ENCODE peak calls at places on chromosomes 2 and 18, in ten cellular contexts. P, Y, C, H, G, K, X, J, W and B are unnamed samples.

GRCh38 chr2:133197156-133197555 is 371.1 kb downstream of the NCKAP5 start:
- DNase-seq in Y (no peak), X (no peak), G (no peak), W (no peak), C (no peak), H (no peak), P (no peak), K (no peak), J (no peak), B (no peak)

GRCh38 chr2:181462032-181462431 is 4.8 kb downstream of the ITGA4 start:
- DNase-seq in C (no peak), G (no peak), H (no peak), Y (no peak), J (no peak), X (peak), W (no peak), K (peak), P (no peak), B (no peak)

GRCh38 chr2:10549621-10550020 is 101.5 kb upstream of the ODC1 start:
- DNase-seq in P (no peak), G (no peak), X (no peak), C (no peak), Y (no peak), H (no peak), W (no peak), K (no peak), J (no peak), B (no peak)

GRCh38 chr18:52131845-52132244 is 208.2 kb upstream of the DCC start:
- DNase-seq in H (no peak), K (no peak), Y (no peak), P (no peak), X (no peak), W (no peak), G (no peak), C (no peak), J (no peak), B (no peak)

GRCh38 chr18:78627546-78628315 is 351.9 kb upstream of the SALL3 start:
- DNase-seq in W (no peak), C (no peak), Y (no peak), P (no peak), J (no peak), K (no peak), H (no peak), X (no peak), G (no peak), B (no peak)

GRCh38 chr18:3538954-3539617 is 89.1 kb downstream of the TGIF1 start:
- DNase-seq in C (no peak), K (no peak), P (no peak), Y (no peak), X (no peak), H (no peak), J (no peak), W (no peak), G (no peak), B (no peak)

GRCh38 chr2:187054501-187055319 is 205.7 kb upstream of the ZSWIM2 start:
- DNase-seq in C (no peak), W (peak), K (no peak), J (no peak), X (peak), P (no peak), Y (no peak), H (no peak), G (peak), B (no peak)

GRCh38 chr18:7414459-7414858 is 152.7 kb upstream of the PTPRM start:
- DNase-seq in P (no peak), W (no peak), H (peak), C (no peak), Y (no peak), J (no peak), X (no peak), K (no peak), G (no peak), B (no peak)

GRCh38 chr2:105926960-105927678 is 182.4 kb downstream of the NCK2 start:
- DNase-seq in Y (peak), H (no peak), W (no peak), G (no peak), K (no peak), J (no peak), P (peak), X (no peak), C (peak), B (peak)

GRCh38 chr2:215010390-215010789 is 128.0 kb downstream of the ABCA12 start:
- DNase-seq in J (no peak), P (no peak), G (no peak), W (no peak), Y (no peak), X (no peak), H (no peak), K (no peak), C (no peak), B (no peak)

GRCh38 chr2:170140561-170140960 is 37.4 kb upstream of the MYO3B start:
- DNase-seq in H (no peak), X (no peak), J (no peak), K (no peak), Y (no peak), C (no peak), G (no peak), W (no peak), P (no peak), B (no peak)

GRCh38 chr2:79669714-79670113 is 156.9 kb downstream of the CTNNA2 start:
- DNase-seq in W (no peak), X (no peak), H (no peak), P (no peak), K (no peak), C (no peak), Y (no peak), J (no peak), G (no peak), B (no peak)

GRCh38 chr2:96083064-96083889 is 33.1 kb downstream of the ADRA2B start:
- DNase-seq in P (no peak), J (no peak), G (no peak), C (no peak), Y (no peak), W (peak), K (no peak), H (peak), X (no peak), B (no peak)

GRCh38 chr18:76874643-76875389 is 52.5 kb downstream of the ZNF236 start:
- DNase-seq in H (no peak), W (peak), J (no peak), Y (no peak), G (peak), X (peak), P (no peak), C (peak), K (no peak), B (no peak)

GRCh38 chr2:147100406-147101035 is 744.3 kb upstream of the ACVR2A start:
- DNase-seq in X (peak), G (no peak), P (no peak), H (no peak), J (no peak), Y (no peak), W (no peak), K (peak), C (no peak), B (no peak)